ENCODE peak calls at places on chromosomes 5 and 9, in five cellular contexts. F is HCT116, T is neural progenitor cell, Q is H9, X is PC-3. Y is an unnamed sample.
A peak's percentile ranks its signal among the peaks of the same experiment; 100 is the strongest.

GRCh38 chr5:126847318-126848221 is 70.6 kb downstream of the LMNB1 start:
- DNase-seq in T (no peak), Q (no peak), F (no peak), X (no peak), Y (no peak)

GRCh38 chr5:137119321-137119720 is 379.8 kb downstream of the SPOCK1 start:
- DNase-seq in Q (no peak), T (no peak), X (no peak), F (no peak), Y (no peak)

GRCh38 chr5:67334383-67334782 is 137.8 kb upstream of the CD180 start:
- DNase-seq in Q (no peak), X (no peak), F (no peak), T (no peak), Y (no peak)

GRCh38 chr5:33588654-33589372 is 148.0 kb downstream of the TARS1 start:
- DNase-seq in X (peak; percentile 24), Q (peak; percentile 81), T (peak; percentile 77), F (peak; percentile 47), Y (no peak)

GRCh38 chr9:121383715-121384114 is 13.7 kb upstream of the STOM start:
- DNase-seq in F (no peak), T (no peak), X (no peak), Q (no peak), Y (no peak)

GRCh38 chr5:181189363-181189961 is 15.5 kb downstream of the TRIM7 start:
- DNase-seq in X (peak; percentile 33), F (no peak), T (peak; percentile 52), Q (no peak), Y (no peak)

GRCh38 chr5:76641514-76642120 is 18.4 kb upstream of the F2RL2 start:
- DNase-seq in T (peak; percentile 89), X (peak; percentile 73), Q (peak; percentile 52), F (peak; percentile 71), Y (peak; percentile 72)

GRCh38 chr5:156893517-156893916 is 43.4 kb downstream of the PPP1R2B start:
- DNase-seq in X (no peak), Q (no peak), T (no peak), F (no peak), Y (no peak)

GRCh38 chr9:72524820-72525539 is 3.6 kb downstream of the TMC1 start:
- DNase-seq in X (peak; percentile 94), Q (peak; percentile 70), F (peak; percentile 81), T (peak; percentile 67), Y (peak; percentile 29)

GRCh38 chr5:172866802-172867748 is 33.0 kb downstream of the ERGIC1 start:
- DNase-seq in Q (peak; percentile 46), F (no peak), T (no peak), X (no peak), Y (no peak)

GRCh38 chr9:92666912-92667532 is 2.9 kb downstream of the IPPK start:
- DNase-seq in T (no peak), Q (peak; percentile 4), F (no peak), X (no peak), Y (no peak)

GRCh38 chr5:121171834-121172233 is 679.8 kb upstream of the FTMT start:
- DNase-seq in F (no peak), Q (no peak), T (no peak), X (peak; percentile 20), Y (no peak)

GRCh38 chr5:135116146-135116545 is 82.1 kb upstream of the PITX1 start:
- DNase-seq in F (no peak), T (no peak), Q (no peak), X (no peak), Y (no peak)

GRCh38 chr5:115579216-115579615 is 23.1 kb downstream of the TICAM2 start:
- DNase-seq in X (no peak), Q (no peak), F (no peak), T (no peak), Y (no peak)

GRCh38 chr5:125894383-125894782 is 528.8 kb upstream of the GRAMD2B start:
- DNase-seq in X (no peak), Q (no peak), T (peak; percentile 5), F (no peak), Y (no peak)

GRCh38 chr5:16179936-16180788 is 571 bp upstream of the MARCHF11 start:
- DNase-seq in X (no peak), Q (peak; percentile 38), T (peak; percentile 52), F (no peak), Y (no peak)

GRCh38 chr9:81456431-81456970 is 232.8 kb downstream of the TLE1 start:
- DNase-seq in X (peak; percentile 38), F (no peak), T (no peak), Q (no peak), Y (no peak)

GRCh38 chr9:87280421-87280820 is 217.2 kb upstream of the DAPK1 start:
- DNase-seq in T (no peak), F (no peak), Q (no peak), X (no peak), Y (no peak)

GRCh38 chr9:70137577-70137976 is 93.9 kb downstream of the MAMDC2 start:
- DNase-seq in X (no peak), Q (no peak), F (no peak), T (no peak), Y (no peak)

GRCh38 chr9:32177389-32177788 is 207.1 kb upstream of the ACO1 start:
- DNase-seq in Q (no peak), X (no peak), F (no peak), T (no peak), Y (no peak)

GRCh38 chr5:113846941-113847340 is 333.4 kb downstream of the YTHDC2 start:
- DNase-seq in Q (no peak), X (peak; percentile 4), T (no peak), F (no peak), Y (no peak)

GRCh38 chr5:116733995-116734716 is 159.5 kb upstream of the SEMA6A start:
- DNase-seq in F (no peak), Q (no peak), X (no peak), T (peak; percentile 10), Y (no peak)

GRCh38 chr9:121267689-121268597 is at the start of gene GSN:
- DNase-seq in T (peak; percentile 88), X (peak; percentile 50), Q (peak; percentile 85), F (no peak), Y (no peak)

GRCh38 chr9:98330831-98331230 is 75.4 kb upstream of the TBC1D2 start:
- DNase-seq in Q (no peak), F (no peak), T (no peak), X (no peak), Y (no peak)

GRCh38 chr5:179806250-179807045 is at the start of gene MGAT4B:
- DNase-seq in T (peak; percentile 89), X (peak; percentile 74), Q (peak; percentile 64), F (no peak), Y (no peak)

GRCh38 chr9:109409998-109410397 is 88.1 kb downstream of the PTPN3 start:
- DNase-seq in X (no peak), T (peak; percentile 61), Q (peak; percentile 92), F (no peak), Y (no peak)

GRCh38 chr9:109414125-109414785 is 83.9 kb downstream of the PTPN3 start:
- DNase-seq in Q (peak; percentile 54), F (no peak), T (peak; percentile 22), X (no peak), Y (no peak)

GRCh38 chr9:109408759-109409462 is 88.1 kb upstream of the EPB41L4B start:
- DNase-seq in F (no peak), T (no peak), X (no peak), Q (no peak), Y (no peak)

GRCh38 chr9:109411818-109412352 is 86.2 kb downstream of the PTPN3 start:
- DNase-seq in F (no peak), T (peak; percentile 65), X (peak; percentile 15), Q (no peak), Y (no peak)

GRCh38 chr9:109411069-109411761 is 86.9 kb downstream of the PTPN3 start:
- DNase-seq in T (no peak), X (no peak), Q (no peak), F (no peak), Y (no peak)
- H2AFZ ChIP-seq in T (no peak overlapping the region), X (no peak overlapping the region), Q (no peak overlapping the region), F (no peak overlapping the region), Y (no peak overlapping the region)

GRCh38 chr9:8259028-8259427 is 459.4 kb upstream of the DMAC1 start:
- DNase-seq in X (no peak), T (peak; percentile 47), F (no peak), Q (no peak), Y (no peak)
- H2AFZ ChIP-seq in X (no peak overlapping the region), T (peak overlapping the region; percentile 40), F (no peak overlapping the region), Q (no peak overlapping the region), Y (no peak overlapping the region)

DNA sequence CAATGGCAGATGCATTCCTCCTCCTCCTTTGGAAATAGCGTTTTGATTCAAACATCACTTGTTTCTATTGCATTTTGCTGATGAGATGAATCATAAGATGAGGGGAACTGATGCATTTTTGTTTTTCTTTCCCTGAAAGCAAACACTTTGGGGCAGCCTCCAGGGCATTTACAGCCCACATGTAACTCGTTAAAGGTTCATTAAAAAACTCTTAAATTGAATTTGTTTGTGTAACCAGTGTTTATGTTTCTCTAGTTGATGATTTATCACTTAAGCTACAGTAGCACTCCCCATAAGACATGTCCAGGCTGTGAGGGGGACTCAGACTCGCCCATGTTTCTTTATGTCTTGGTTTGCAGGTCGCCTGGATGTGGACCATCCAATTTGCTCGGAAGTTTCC is 246.1 kb upstream of the ANKH start:
- DNase-seq in T (no peak), F (no peak), Q (no peak), X (no peak), Y (no peak)
- H2AFZ ChIP-seq in T (no peak overlapping the region), F (no peak overlapping the region), Q (no peak overlapping the region), X (no peak overlapping the region), Y (no peak overlapping the region)

GRCh38 chr9:131840220-131840619 is 100.3 kb upstream of the RAPGEF1 start:
- DNase-seq in X (no peak), F (no peak), Q (no peak), T (no peak), Y (no peak)
- H2AFZ ChIP-seq in X (no peak overlapping the region), F (no peak overlapping the region), Q (no peak overlapping the region), T (no peak overlapping the region), Y (no peak overlapping the region)

DNA sequence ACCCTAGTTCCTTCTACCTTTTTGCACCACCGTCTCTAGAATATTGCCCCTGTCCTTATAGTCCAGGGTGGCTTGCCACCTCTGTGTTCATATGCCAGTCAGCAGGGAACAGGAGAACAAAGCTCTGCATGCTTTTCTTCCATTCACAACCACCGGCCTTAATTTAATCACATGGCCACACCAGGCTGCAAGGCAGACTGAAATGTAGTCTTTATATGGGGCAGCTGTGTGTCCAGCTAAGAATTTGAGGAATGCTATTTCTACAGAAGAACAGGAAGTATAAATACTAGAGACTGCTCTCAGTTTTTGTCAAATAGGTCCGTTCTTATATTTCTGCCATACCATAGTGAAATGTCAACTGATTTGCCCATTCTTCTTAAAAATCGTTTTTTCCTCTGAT is 5.8 kb downstream of the C5orf22 start:
- DNase-seq in X (no peak), Q (no peak), F (no peak), T (no peak), Y (peak; percentile 14)
- H2AFZ ChIP-seq in X (no peak overlapping the region), Q (no peak overlapping the region), F (no peak overlapping the region), T (no peak overlapping the region), Y (no peak overlapping the region)

GRCh38 chr5:23053846-23054245 is 200.7 kb upstream of the CDH12 start:
- DNase-seq in Q (no peak), X (no peak), T (no peak), F (no peak), Y (no peak)
- H2AFZ ChIP-seq in Q (no peak overlapping the region), X (no peak overlapping the region), T (no peak overlapping the region), F (no peak overlapping the region), Y (no peak overlapping the region)

DNA sequence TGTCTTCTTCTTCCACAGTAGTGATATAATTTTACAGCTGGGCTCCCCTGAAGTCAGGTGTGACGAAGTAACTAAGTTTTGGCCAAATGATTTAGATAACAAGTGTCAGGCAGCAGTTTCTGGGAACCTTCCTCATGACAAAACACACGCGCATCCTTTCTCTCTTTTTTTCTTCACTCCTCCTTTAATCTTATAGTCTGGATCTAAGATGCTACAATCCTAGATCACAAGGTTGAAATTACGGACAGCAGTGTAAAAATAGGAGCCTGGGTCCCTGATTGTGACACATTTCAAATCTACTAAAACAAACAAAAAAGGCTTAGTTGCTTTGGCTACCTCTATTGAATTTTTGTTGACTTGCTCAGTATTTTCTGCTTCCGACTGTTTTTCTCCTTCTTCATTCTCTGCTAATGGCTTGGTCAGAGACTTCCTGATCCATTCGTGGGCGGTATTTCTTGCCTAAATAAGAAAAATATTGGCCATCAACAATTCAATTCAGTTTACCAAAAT is 36.1 kb downstream of the FAM114A2 start:
- DNase-seq in Q (no peak), F (no peak), X (no peak), T (no peak), Y (no peak)
- H2AFZ ChIP-seq in Q (no peak overlapping the region), F (no peak overlapping the region), X (no peak overlapping the region), T (no peak overlapping the region), Y (no peak overlapping the region)